ENCODE peak calls at places on chromosomes 5 and 9, in four cellular contexts. One of them, this sample, is unnamed.
A peak's percentile ranks its signal among the peaks of the same experiment; 100 is the strongest.

GRCh38 chr9:100170556-100170955 is 71.5 kb downstream of the INVS start:
- DNase-seq in esophagus squamous epithelium: no peak
- DNase-seq in erythroblast: no peak
- DNase-seq in upper lobe of left lung: no peak
- DNase-seq in this sample: no peak

GRCh38 chr9:16197578-16198370 is 644.9 kb downstream of the CCDC171 start:
- DNase-seq in esophagus squamous epithelium: no peak
- DNase-seq in upper lobe of left lung: peak; percentile 47
- DNase-seq in erythroblast: no peak
- DNase-seq in this sample: no peak

GRCh38 chr9:81682797-81683196 is 6.5 kb downstream of the TLE1 start:
- DNase-seq in esophagus squamous epithelium: no peak
- DNase-seq in upper lobe of left lung: no peak
- DNase-seq in erythroblast: no peak
- DNase-seq in this sample: no peak

GRCh38 chr9:94289691-94290090 is 30.6 kb downstream of the ZNF169 start:
- DNase-seq in erythroblast: no peak
- DNase-seq in upper lobe of left lung: no peak
- DNase-seq in esophagus squamous epithelium: no peak
- DNase-seq in this sample: no peak

GRCh38 chr5:17763301-17763700 is 129.0 kb downstream of the TAF11L14 start:
- DNase-seq in upper lobe of left lung: no peak
- DNase-seq in erythroblast: no peak
- DNase-seq in esophagus squamous epithelium: no peak
- DNase-seq in this sample: no peak

GRCh38 chr9:85741112-85741874 is 461 bp downstream of the AGTPBP1 start:
- DNase-seq in erythroblast: peak; percentile 87
- DNase-seq in esophagus squamous epithelium: no peak
- DNase-seq in upper lobe of left lung: peak; percentile 89
- DNase-seq in this sample: peak; percentile 37

GRCh38 chr9:85212887-85213286 is 528.9 kb downstream of the AGTPBP1 start:
- DNase-seq in esophagus squamous epithelium: no peak
- DNase-seq in upper lobe of left lung: no peak
- DNase-seq in erythroblast: peak; percentile 14
- DNase-seq in this sample: no peak

GRCh38 chr5:107554776-107555424 is 115.8 kb downstream of the EFNA5 start:
- DNase-seq in upper lobe of left lung: no peak
- DNase-seq in erythroblast: no peak
- DNase-seq in esophagus squamous epithelium: no peak
- DNase-seq in this sample: no peak

GRCh38 chr5:176416123-176416924 is at the start of gene CLTB:
- DNase-seq in upper lobe of left lung: peak; percentile 100
- DNase-seq in esophagus squamous epithelium: no peak
- DNase-seq in erythroblast: peak; percentile 96
- DNase-seq in this sample: peak; percentile 90
- TF ChIP-seq POLR2A in upper lobe of left lung: peak; percentile 90
- TF ChIP-seq POLR2A in esophagus squamous epithelium: peak; percentile 94
- TF ChIP-seq POLR2A in erythroblast: peak; percentile 68
- TF ChIP-seq POLR2A in this sample: peak; percentile 64

DNA sequence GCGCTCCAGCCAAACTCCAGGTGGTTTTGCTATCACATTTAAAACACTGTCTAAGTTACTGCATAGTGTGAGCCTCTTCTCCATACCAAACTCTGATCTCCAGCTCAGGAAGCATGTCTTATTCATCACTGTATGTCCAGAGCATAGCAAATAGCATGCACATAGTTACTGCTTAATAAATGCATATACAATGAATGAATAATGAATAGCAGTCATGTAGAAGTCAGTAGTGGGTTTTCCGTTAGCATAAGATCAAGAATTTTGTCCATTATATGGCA is 329.4 kb downstream of the ARRDC3 start:
- DNase-seq in esophagus squamous epithelium: no peak
- DNase-seq in erythroblast: no peak
- DNase-seq in upper lobe of left lung: no peak
- DNase-seq in this sample: no peak
- TF ChIP-seq POLR2A in esophagus squamous epithelium: no peak
- TF ChIP-seq POLR2A in erythroblast: no peak
- TF ChIP-seq POLR2A in upper lobe of left lung: no peak
- TF ChIP-seq POLR2A in this sample: no peak

GRCh38 chr5:10249948-10250803 is at the start of gene CCT5:
- DNase-seq in upper lobe of left lung: peak; percentile 95
- DNase-seq in erythroblast: peak; percentile 98
- DNase-seq in esophagus squamous epithelium: peak; percentile 65
- DNase-seq in this sample: peak; percentile 78
- TF ChIP-seq POLR2A in upper lobe of left lung: peak; percentile 68
- TF ChIP-seq POLR2A in erythroblast: peak; percentile 94
- TF ChIP-seq POLR2A in esophagus squamous epithelium: peak; percentile 64
- TF ChIP-seq POLR2A in this sample: peak; percentile 89

GRCh38 chr5:1206521-1207412 is 5.4 kb downstream of the SLC6A19 start:
- DNase-seq in erythroblast: no peak
- DNase-seq in upper lobe of left lung: peak; percentile 82
- DNase-seq in esophagus squamous epithelium: no peak
- DNase-seq in this sample: no peak
- TF ChIP-seq POLR2A in erythroblast: no peak
- TF ChIP-seq POLR2A in upper lobe of left lung: no peak
- TF ChIP-seq POLR2A in esophagus squamous epithelium: no peak
- TF ChIP-seq POLR2A in this sample: no peak

DNA sequence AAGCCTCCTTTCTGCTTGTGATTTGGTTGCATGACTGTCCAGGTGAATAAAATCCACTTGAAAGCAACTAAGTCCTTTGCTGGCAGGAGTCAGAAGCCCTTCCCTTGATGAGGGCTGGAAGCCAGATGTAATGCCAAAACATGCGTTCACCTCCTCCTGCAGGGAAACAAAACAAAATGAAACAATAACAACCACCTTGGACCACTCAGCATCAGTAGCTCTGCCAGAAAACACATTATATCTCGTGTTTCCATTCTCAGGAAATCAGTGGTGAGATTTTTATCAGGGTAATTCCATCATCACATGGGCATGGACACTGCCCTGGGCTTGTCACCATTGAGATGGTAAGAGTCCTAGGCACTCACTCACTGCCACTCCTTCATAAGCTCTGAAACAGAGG is 350.3 kb upstream of the ACTBL2 start:
- DNase-seq in esophagus squamous epithelium: no peak
- DNase-seq in upper lobe of left lung: no peak
- DNase-seq in erythroblast: no peak
- DNase-seq in this sample: no peak
- TF ChIP-seq POLR2A in esophagus squamous epithelium: no peak
- TF ChIP-seq POLR2A in upper lobe of left lung: no peak
- TF ChIP-seq POLR2A in erythroblast: no peak
- TF ChIP-seq POLR2A in this sample: no peak

GRCh38 chr5:175675873-175676272 is 18.0 kb downstream of the HRH2 start:
- DNase-seq in esophagus squamous epithelium: no peak
- DNase-seq in upper lobe of left lung: no peak
- DNase-seq in erythroblast: no peak
- DNase-seq in this sample: no peak
- TF ChIP-seq POLR2A in esophagus squamous epithelium: no peak
- TF ChIP-seq POLR2A in upper lobe of left lung: no peak
- TF ChIP-seq POLR2A in erythroblast: no peak
- TF ChIP-seq POLR2A in this sample: no peak

GRCh38 chr9:136119259-136120118 is 814 bp upstream of the TMEM250 start:
- DNase-seq in erythroblast: no peak
- DNase-seq in upper lobe of left lung: peak; percentile 84
- DNase-seq in esophagus squamous epithelium: no peak
- DNase-seq in this sample: no peak

GRCh38 chr9:136120119-136120393 is 1.4 kb upstream of the TMEM250 start:
- DNase-seq in esophagus squamous epithelium: no peak
- DNase-seq in erythroblast: peak; percentile 53
- DNase-seq in upper lobe of left lung: no peak
- DNase-seq in this sample: no peak

GRCh38 chr9:136121801-136122200 is 3.1 kb upstream of the TMEM250 start:
- DNase-seq in esophagus squamous epithelium: no peak
- DNase-seq in upper lobe of left lung: peak; percentile 27
- DNase-seq in erythroblast: no peak
- DNase-seq in this sample: no peak

GRCh38 chr9:136118367-136119258 is at the start of gene TMEM250:
- DNase-seq in upper lobe of left lung: peak; percentile 100
- DNase-seq in esophagus squamous epithelium: peak; percentile 69
- DNase-seq in erythroblast: peak; percentile 99
- DNase-seq in this sample: peak; percentile 96

DNA sequence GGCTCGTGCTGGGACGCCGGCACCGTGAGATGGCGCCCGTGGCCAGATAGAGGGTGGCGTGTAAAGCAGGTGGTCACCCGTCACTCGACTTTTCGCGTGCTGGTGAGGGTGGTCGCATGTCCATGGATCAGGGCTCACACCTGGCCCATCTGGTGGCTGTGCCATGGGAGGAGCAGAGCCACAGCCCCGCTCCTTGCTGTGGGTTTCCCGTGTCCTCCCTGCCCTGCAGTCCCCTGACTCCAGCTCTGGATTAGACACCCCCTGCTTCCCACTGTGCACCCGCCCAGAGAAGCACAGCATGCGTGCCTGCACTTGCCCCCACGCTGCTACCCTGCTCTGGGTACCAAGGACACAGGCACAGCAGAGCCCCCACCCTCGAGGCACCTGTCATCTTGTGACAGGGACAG is 1.8 kb upstream of the TMEM250 start:
- DNase-seq in upper lobe of left lung: peak; percentile 76
- DNase-seq in erythroblast: no peak
- DNase-seq in esophagus squamous epithelium: no peak
- DNase-seq in this sample: no peak
- TF ChIP-seq POLR2A in upper lobe of left lung: no peak
- TF ChIP-seq POLR2A in erythroblast: no peak
- TF ChIP-seq POLR2A in esophagus squamous epithelium: no peak
- TF ChIP-seq POLR2A in this sample: no peak